ENCODE peak calls at places on chromosomes 2 and 18, in eight cellular contexts. I is K562, E is SK-N-MC, L is suprapubic skin, B is PC-9, S is Karpas-422, X is mucosa of descending colon, K is fibroblast of lung. R is an unnamed sample. For H3K9me3, the result is how much of the 10 kb centered on the place peaks cover.

GRCh38 chr2:216540920-216541319 is 42.3 kb downstream of the RPL37A start:
- DNase-seq in I (no peak), E (no peak), L (no peak), B (no peak), S (no peak), X (no peak), K (no peak), R (no peak)

GRCh38 chr2:55871637-55872036 is 51.9 kb downstream of the EFEMP1 start:
- DNase-seq in I (no peak), E (no peak), L (no peak), B (no peak), S (peak), X (no peak), K (no peak), R (no peak)

GRCh38 chr18:5452943-5453342 is 90.9 kb downstream of the EPB41L3 start:
- DNase-seq in I (no peak), E (no peak), L (no peak), B (no peak), S (no peak), X (no peak), K (no peak), R (no peak)

GRCh38 chr2:127321306-127321705 is 27.4 kb upstream of the ERCC3 start:
- DNase-seq in I (no peak), E (no peak), L (no peak), B (no peak), S (no peak), X (no peak), K (peak), R (no peak)

GRCh38 chr2:100739735-100740432 is 80.1 kb upstream of the NPAS2 start:
- DNase-seq in I (peak), E (no peak), L (no peak), B (no peak), S (no peak), X (no peak), K (no peak), R (no peak)

GRCh38 chr18:9765505-9765904 is 57.4 kb downstream of the RAB31 start:
- DNase-seq in I (no peak), E (no peak), L (no peak), B (no peak), S (no peak), X (no peak), K (no peak), R (no peak)

GRCh38 chr18:77102246-77103040 is 30.1 kb downstream of the MBP start:
- DNase-seq in I (no peak), E (peak), L (no peak), B (peak), S (peak), X (no peak), K (peak), R (no peak)

GRCh38 chr2:17646096-17646554 is 105.6 kb downstream of the VSNL1 start:
- DNase-seq in I (peak), E (peak), L (no peak), B (peak), S (peak), X (peak), K (peak), R (no peak)

GRCh38 chr2:172830482-172830881 is 94.8 kb downstream of the RAPGEF4 start:
- DNase-seq in I (no peak), E (no peak), L (no peak), B (no peak), S (no peak), X (no peak), K (no peak), R (no peak)

GRCh38 chr2:223598994-223599645 is 3.0 kb downstream of the SCG2 start:
- DNase-seq in I (no peak), E (no peak), L (no peak), B (no peak), S (no peak), X (no peak), K (peak), R (no peak)

GRCh38 chr2:64173156-64174135 is 29.2 kb upstream of the PELI1 start:
- DNase-seq in I (no peak), E (no peak), L (no peak), B (no peak), S (peak), X (no peak), K (no peak), R (no peak)

GRCh38 chr2:203714112-203714511 is 7.7 kb downstream of the CD28 start:
- DNase-seq in I (no peak), E (no peak), L (no peak), B (no peak), S (no peak), X (peak), K (no peak), R (no peak)

GRCh38 chr2:34070196-34070595 is 471.1 kb upstream of the FAM98A start:
- DNase-seq in I (no peak), E (no peak), L (no peak), B (no peak), S (no peak), X (no peak), K (no peak), R (no peak)

GRCh38 chr2:37894047-37894446 is 31.0 kb upstream of the RMDN2 start:
- DNase-seq in I (no peak), E (no peak), L (no peak), B (no peak), S (no peak), X (no peak), K (no peak), R (no peak)

GRCh38 chr2:113812204-113812603 is 55.8 kb upstream of the SLC35F5 start:
- DNase-seq in I (no peak), E (no peak), L (no peak), B (no peak), S (no peak), X (no peak), K (no peak), R (no peak)

GRCh38 chr18:62458868-62459716 is 63.7 kb upstream of the ZCCHC2 start:
- DNase-seq in I (no peak), E (no peak), L (no peak), B (no peak), S (no peak), X (no peak), K (no peak), R (no peak)

GRCh38 chr2:182097571-182097970 is 111.9 kb downstream of the PPP1R1C start:
- DNase-seq in I (no peak), E (no peak), L (no peak), B (no peak), S (no peak), X (no peak), K (no peak), R (no peak)

GRCh38 chr2:232974431-232974830 is 38.6 kb downstream of the NGEF start:
- DNase-seq in I (no peak), E (no peak), L (no peak), B (no peak), S (no peak), X (no peak), K (no peak), R (no peak)

GRCh38 chr18:62634471-62634870 is 80.9 kb upstream of the PHLPP1 start:
- DNase-seq in I (no peak), E (no peak), L (no peak), B (no peak), S (no peak), X (no peak), K (no peak), R (no peak)

GRCh38 chr2:237980751-237981150 is 13.9 kb downstream of the UBE2F start:
- DNase-seq in I (no peak), E (no peak), L (no peak), B (peak), S (no peak), X (no peak), K (no peak), R (no peak)

GRCh38 chr18:79077181-79077580 is 8.0 kb downstream of the ATP9B start:
- DNase-seq in I (no peak), E (no peak), L (no peak), B (no peak), S (no peak), X (no peak), K (no peak), R (no peak)
- H3K9me3 ChIP-seq in I (under half), E (under half), L (under half), B (under half), S (under half), X (under half), K (under half), R (under half)

DNA sequence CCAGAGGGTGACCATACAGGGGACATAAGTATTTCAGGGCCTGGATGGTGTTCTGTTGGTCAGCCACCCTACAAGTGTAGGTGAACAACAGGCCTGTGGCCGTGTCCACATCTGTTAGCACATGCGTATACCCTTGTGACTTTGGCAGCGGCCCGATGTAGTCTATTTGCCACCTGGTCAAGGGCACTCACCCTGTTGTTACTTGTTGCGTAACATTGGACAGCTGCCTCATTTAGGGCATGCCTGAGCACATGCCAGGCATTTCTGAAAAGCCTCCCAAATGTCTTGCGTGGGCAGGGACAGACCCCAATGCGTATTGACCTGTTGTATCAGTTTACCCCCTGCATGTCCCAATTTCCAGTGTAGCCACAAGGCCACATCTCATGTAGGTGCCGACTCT is 235.0 kb downstream of the MBD5 start:
- DNase-seq in I (no peak), E (no peak), L (no peak), B (no peak), S (no peak), X (no peak), K (peak), R (no peak)
- H3K9me3 ChIP-seq in I (under half), E (under half), L (under half), B (under half), S (under half), X (under half), K (under half), R (under half)

DNA sequence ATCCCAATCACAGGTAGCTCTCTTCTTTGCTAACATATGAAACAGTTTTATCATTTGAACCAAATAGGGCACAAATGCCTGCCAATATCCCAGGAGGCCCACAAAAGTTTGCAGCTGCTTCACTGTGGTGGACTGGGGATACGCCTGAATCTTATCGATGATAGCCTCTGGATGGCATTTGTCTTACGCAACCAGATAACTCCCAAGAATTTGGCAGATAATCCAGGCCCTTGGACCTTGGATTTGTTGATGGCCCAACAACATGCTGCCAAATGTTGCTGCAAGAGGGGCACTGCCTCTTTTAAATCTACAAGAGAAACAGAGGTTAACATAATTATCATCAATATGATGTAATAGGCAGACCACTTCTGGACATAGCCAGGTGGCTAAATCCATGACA is 587.1 kb upstream of the LRRTM4 start:
- DNase-seq in I (no peak), E (no peak), L (no peak), B (no peak), S (no peak), X (no peak), K (no peak), R (no peak)
- H3K9me3 ChIP-seq in I (under half), E (under half), L (under half), B (under half), S (half or more), X (under half), K (under half), R (under half)

GRCh38 chr18:79899609-79900435 is 51.6 kb downstream of the SLC66A2 start:
- DNase-seq in I (no peak), E (no peak), L (peak), B (no peak), S (no peak), X (no peak), K (no peak), R (peak)
- H3K9me3 ChIP-seq in I (under half), E (under half), L (under half), B (under half), S (half or more), X (half or more), K (under half), R (under half)

DNA sequence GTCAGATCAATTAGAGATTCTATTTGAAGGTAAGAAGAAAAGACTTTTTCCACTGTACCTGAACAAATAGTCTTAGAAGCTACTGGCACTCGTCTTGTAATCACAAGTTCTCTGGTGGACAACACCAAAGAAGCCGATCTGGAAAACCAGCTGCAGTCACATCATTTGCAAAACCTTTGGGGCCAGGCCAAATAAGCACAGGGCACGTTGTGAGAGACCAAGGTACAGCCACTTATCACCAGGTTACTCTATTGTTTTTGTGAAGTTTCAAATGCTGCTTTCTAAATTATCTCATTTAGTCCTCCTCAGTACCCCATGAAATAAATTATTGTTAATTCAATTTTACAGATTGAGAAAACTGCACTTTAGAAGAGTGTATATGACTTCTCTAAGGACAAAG is 18.5 kb downstream of the ROCK1 start:
- DNase-seq in I (no peak), E (no peak), L (no peak), B (no peak), S (no peak), X (no peak), K (no peak), R (no peak)
- H3K9me3 ChIP-seq in I (under half), E (under half), L (under half), B (under half), S (under half), X (under half), K (under half), R (under half)

GRCh38 chr18:2792395-2792794 is 54.4 kb upstream of the EMILIN2 start:
- DNase-seq in I (no peak), E (no peak), L (no peak), B (no peak), S (no peak), X (no peak), K (no peak), R (no peak)

DNA sequence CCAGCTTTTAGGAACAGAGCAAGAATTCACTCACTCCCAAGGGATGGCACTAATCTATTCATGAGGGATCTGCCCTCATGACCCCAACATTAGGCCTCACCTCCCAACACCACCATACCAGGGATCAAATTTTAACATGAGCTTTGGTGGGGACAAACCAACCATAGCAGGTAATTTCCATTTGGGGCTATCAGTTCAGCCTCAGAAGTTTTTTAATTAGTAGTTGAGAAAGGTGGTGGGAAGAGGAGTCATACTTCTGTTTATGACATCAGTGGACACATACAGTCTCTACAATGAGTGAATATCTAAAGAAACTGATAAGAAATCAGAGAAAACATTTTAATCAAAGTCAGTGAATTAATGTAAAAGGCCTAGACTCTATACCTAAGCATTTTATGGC is 59.6 kb upstream of the EMILIN2 start:
- DNase-seq in I (no peak), E (no peak), L (no peak), B (no peak), S (no peak), X (no peak), K (no peak), R (no peak)
- H3K9me3 ChIP-seq in I (under half), E (under half), L (under half), B (under half), S (under half), X (under half), K (under half), R (under half)

DNA sequence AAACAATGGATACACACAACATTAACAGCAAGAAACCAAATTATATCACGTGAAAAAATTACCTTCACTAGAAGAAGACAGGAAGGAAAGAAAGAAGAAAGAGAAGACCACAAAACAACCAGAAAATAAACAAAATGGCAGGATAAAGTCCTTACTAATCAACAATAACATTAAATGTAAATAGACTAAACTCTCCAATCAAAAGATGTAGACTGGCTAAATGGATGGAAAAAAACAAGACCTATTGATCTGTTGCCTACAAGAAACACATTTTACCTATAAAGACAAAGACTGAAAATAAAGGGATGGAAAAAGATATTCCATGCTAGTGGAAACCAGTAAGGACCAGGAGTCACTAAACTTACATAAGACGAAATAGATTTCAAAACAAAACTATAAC is 167.0 kb upstream of the ZC3H15 start:
- DNase-seq in I (no peak), E (no peak), L (no peak), B (no peak), S (no peak), X (no peak), K (no peak), R (no peak)
- H3K9me3 ChIP-seq in I (under half), E (under half), L (under half), B (under half), S (under half), X (under half), K (under half), R (under half)

GRCh38 chr2:52668752-52669151 is 1098.9 kb upstream of the CHAC2 start:
- DNase-seq in I (no peak), E (no peak), L (no peak), B (no peak), S (no peak), X (no peak), K (no peak), R (no peak)
- H3K9me3 ChIP-seq in I (under half), E (under half), L (under half), B (under half), S (under half), X (under half), K (under half), R (under half)

DNA sequence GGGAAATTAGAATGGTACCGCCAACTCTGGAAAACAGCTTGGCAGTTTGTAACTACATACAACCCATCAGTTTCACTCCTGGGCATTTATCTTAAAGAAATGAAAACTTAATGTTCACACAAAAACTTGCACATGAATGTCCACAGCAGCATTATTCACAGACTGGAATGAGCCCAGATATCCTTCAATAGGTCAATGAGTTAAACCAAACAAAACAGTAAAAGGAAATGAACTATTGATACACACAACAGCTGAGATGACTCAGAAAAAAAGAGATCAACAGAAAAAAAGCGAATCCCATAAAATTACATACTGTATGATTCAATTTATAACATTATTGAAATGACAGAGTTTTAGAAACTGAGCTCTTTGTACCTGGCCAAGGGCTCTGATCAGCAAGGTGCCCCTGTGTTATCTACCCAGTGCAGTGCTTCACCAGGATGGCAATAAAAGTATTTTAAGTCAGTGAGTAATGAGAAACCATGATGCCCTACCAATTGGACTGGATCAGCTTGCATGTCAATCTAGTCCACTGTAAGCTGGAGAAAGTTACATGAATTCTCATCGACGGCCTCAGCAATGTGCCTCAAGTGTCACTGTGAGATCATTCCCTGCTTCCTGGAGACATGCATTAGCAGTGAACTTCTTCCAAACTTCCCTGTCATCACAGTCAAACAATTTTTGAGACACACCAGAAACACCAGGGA is 21.9 kb downstream of the TMEM237 start:
- DNase-seq in I (no peak), E (no peak), L (no peak), B (no peak), S (no peak), X (no peak), K (no peak), R (no peak)
- H3K9me3 ChIP-seq in I (under half), E (under half), L (under half), B (under half), S (under half), X (under half), K (under half), R (under half)

GRCh38 chr18:78656346-78656925 is 323.2 kb upstream of the SALL3 start:
- DNase-seq in I (no peak), E (no peak), L (no peak), B (no peak), S (no peak), X (no peak), K (no peak), R (no peak)

GRCh38 chr18:78655921-78656320 is 323.7 kb upstream of the SALL3 start:
- DNase-seq in I (no peak), E (no peak), L (no peak), B (no peak), S (no peak), X (no peak), K (no peak), R (no peak)

GRCh38 chr18:78650926-78651325 is 328.7 kb upstream of the SALL3 start:
- DNase-seq in I (no peak), E (no peak), L (no peak), B (no peak), S (no peak), X (no peak), K (no peak), R (no peak)

GRCh38 chr18:78649421-78649820 is 330.2 kb upstream of the SALL3 start:
- DNase-seq in I (no peak), E (no peak), L (no peak), B (no peak), S (no peak), X (no peak), K (no peak), R (no peak)

DNA sequence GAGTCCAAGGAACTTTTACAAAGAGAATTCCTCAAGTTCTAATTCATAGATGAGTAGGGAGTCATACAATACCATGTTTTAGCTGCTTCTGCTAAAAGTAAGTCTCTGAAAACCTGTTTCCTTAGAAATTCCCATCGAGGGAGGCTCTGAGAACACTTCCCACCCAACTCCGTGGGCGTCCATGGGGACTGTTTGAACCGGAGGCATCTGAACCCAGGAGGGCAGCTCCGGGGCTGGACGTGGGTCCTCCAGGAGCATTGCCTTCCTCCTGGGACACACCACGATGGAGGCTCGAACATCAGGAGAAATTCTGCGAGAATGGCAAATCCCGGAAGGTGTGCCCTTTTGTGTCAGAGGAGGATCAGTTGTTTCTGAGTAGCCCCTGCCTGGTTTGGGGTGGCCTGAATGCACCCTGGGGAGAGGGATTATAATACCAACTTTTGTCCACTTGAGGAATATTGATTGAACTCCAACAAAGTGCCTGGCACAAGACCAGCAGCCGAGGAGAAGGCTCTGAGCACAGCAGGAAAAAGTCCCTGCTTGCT is 327.5 kb upstream of the SALL3 start:
- DNase-seq in I (no peak), E (no peak), L (no peak), B (no peak), S (no peak), X (no peak), K (no peak), R (no peak)
- H3K9me3 ChIP-seq in I (under half), E (under half), L (under half), B (under half), S (under half), X (under half), K (under half), R (under half)